ENCODE peak calls at places on chromosomes 11 and 22, in ten cellular contexts. I, N, D, B, M, Y, S, E, X and A are unnamed samples.

GRCh38 chr22:39241632-39242388 is 3.0 kb downstream of the PDGFB start:
- DNase-seq in I (no peak), N (no peak), D (no peak), B (no peak), M (peak; percentile 80), Y (no peak), S (no peak), E (no peak), X (no peak), A (no peak)

GRCh38 chr11:10322830-10323792 is 18.2 kb downstream of the ADM start:
- DNase-seq in I (peak; percentile 7), N (peak; percentile 74), D (no peak), B (peak; percentile 30), M (no peak), Y (peak; percentile 93), S (peak; percentile 92), E (peak; percentile 34), X (peak; percentile 71), A (peak; percentile 95)

GRCh38 chr11:35629914-35630313 is 11.7 kb downstream of the FJX1 start:
- DNase-seq in I (no peak), N (no peak), D (no peak), B (no peak), M (no peak), Y (peak; percentile 99), S (peak; percentile 99), E (no peak), X (peak; percentile 89), A (peak; percentile 98)

GRCh38 chr11:77215106-77215505 is 86.4 kb downstream of the GDPD4 start:
- DNase-seq in I (no peak), N (no peak), D (no peak), B (no peak), M (no peak), Y (no peak), S (no peak), E (no peak), X (no peak), A (no peak)

GRCh38 chr11:57297221-57297620 is 27.5 kb downstream of the TNKS1BP1 start:
- DNase-seq in I (no peak), N (no peak), D (no peak), B (no peak), M (no peak), Y (no peak), S (no peak), E (no peak), X (no peak), A (no peak)

GRCh38 chr11:47314992-47315391 is 37.5 kb downstream of the MYBPC3 start:
- DNase-seq in I (no peak), N (no peak), D (no peak), B (no peak), M (no peak), Y (no peak), S (peak; percentile 61), E (no peak), X (no peak), A (no peak)

GRCh38 chr22:22816171-22816514 is 71.5 kb upstream of the IGLL5 start:
- DNase-seq in I (no peak), N (no peak), D (peak; percentile 34), B (no peak), M (no peak), Y (no peak), S (no peak), E (no peak), X (no peak), A (no peak)

GRCh38 chr11:118263694-118264567 is at the start of gene MPZL2:
- DNase-seq in I (no peak), N (peak; percentile 8), D (no peak), B (peak; percentile 15), M (peak; percentile 25), Y (no peak), S (no peak), E (no peak), X (peak; percentile 88), A (no peak)

GRCh38 chr11:12318791-12319733 is 58.3 kb upstream of the PARVA start:
- DNase-seq in I (peak; percentile 74), N (no peak), D (peak; percentile 71), B (no peak), M (no peak), Y (no peak), S (peak; percentile 90), E (no peak), X (no peak), A (peak; percentile 21)

GRCh38 chr11:6297831-6298230 is 22.5 kb downstream of the CAVIN3 start:
- DNase-seq in I (no peak), N (no peak), D (no peak), B (no peak), M (no peak), Y (no peak), S (no peak), E (no peak), X (peak; percentile 41), A (peak; percentile 25)

GRCh38 chr22:45877651-45878050 is 99.3 kb downstream of the WNT7B start:
- DNase-seq in I (no peak), N (no peak), D (no peak), B (no peak), M (no peak), Y (no peak), S (no peak), E (no peak), X (no peak), A (no peak)

GRCh38 chr11:119874660-119875238 is 145.7 kb upstream of the NECTIN1 start:
- DNase-seq in I (no peak), N (no peak), D (no peak), B (no peak), M (no peak), Y (no peak), S (no peak), E (no peak), X (no peak), A (no peak)

GRCh38 chr22:45251828-45252227 is 11.1 kb upstream of the KIAA0930 start:
- DNase-seq in I (no peak), N (no peak), D (no peak), B (no peak), M (no peak), Y (no peak), S (no peak), E (no peak), X (no peak), A (no peak)

GRCh38 chr11:111285205-111286079 is 12.9 kb upstream of the POU2AF3 start:
- DNase-seq in I (no peak), N (no peak), D (no peak), B (no peak), M (no peak), Y (no peak), S (no peak), E (no peak), X (no peak), A (no peak)

GRCh38 chr11:7672960-7673723 is at the start of gene CYB5R2:
- DNase-seq in I (no peak), N (no peak), D (no peak), B (no peak), M (no peak), Y (peak; percentile 56), S (peak; percentile 51), E (no peak), X (peak; percentile 51), A (peak; percentile 50)

GRCh38 chr11:15826008-15826650 is 530.2 kb downstream of the SOX6 start:
- DNase-seq in I (no peak), N (no peak), D (no peak), B (no peak), M (no peak), Y (peak; percentile 1), S (no peak), E (no peak), X (no peak), A (no peak)

GRCh38 chr22:36439481-36440271 is 41.8 kb downstream of the TXN2 start:
- DNase-seq in I (peak; percentile 57), N (peak; percentile 64), D (no peak), B (no peak), M (no peak), Y (peak; percentile 94), S (peak; percentile 93), E (no peak), X (peak; percentile 91), A (peak; percentile 94)

GRCh38 chr11:61978703-61979661 is 11.5 kb upstream of the FTH1 start:
- DNase-seq in I (no peak), N (no peak), D (no peak), B (no peak), M (no peak), Y (peak; percentile 69), S (peak; percentile 70), E (no peak), X (no peak), A (peak; percentile 72)

GRCh38 chr11:134725939-134726639 is 314.0 kb upstream of the B3GAT1 start:
- DNase-seq in I (peak; percentile 20), N (no peak), D (no peak), B (no peak), M (no peak), Y (no peak), S (no peak), E (no peak), X (peak; percentile 49), A (no peak)

GRCh38 chr11:24635588-24636290 is 138.9 kb downstream of the LUZP2 start:
- DNase-seq in I (no peak), N (no peak), D (no peak), B (no peak), M (no peak), Y (peak; percentile 30), S (no peak), E (no peak), X (peak; percentile 36), A (no peak)

GRCh38 chr11:100354736-100355135 is 332.4 kb upstream of the ARHGAP42 start:
- DNase-seq in I (no peak), N (no peak), D (no peak), B (no peak), M (no peak), Y (peak; percentile 16), S (no peak), E (no peak), X (no peak), A (peak; percentile 13)

GRCh38 chr11:64492561-64492960 is 98.5 kb upstream of the SLC22A12 start:
- DNase-seq in I (no peak), N (peak; percentile 64), D (no peak), B (no peak), M (no peak), Y (no peak), S (no peak), E (peak; percentile 67), X (no peak), A (no peak)

GRCh38 chr11:126497581-126498109 is 142.2 kb downstream of the ST3GAL4 start:
- DNase-seq in I (no peak), N (no peak), D (no peak), B (no peak), M (no peak), Y (no peak), S (peak; percentile 33), E (no peak), X (no peak), A (no peak)

GRCh38 chr22:32904044-32904443 is 102.5 kb downstream of the TIMP3 start:
- DNase-seq in I (peak; percentile 3), N (peak; percentile 40), D (no peak), B (no peak), M (no peak), Y (peak; percentile 34), S (peak; percentile 24), E (no peak), X (peak; percentile 29), A (peak; percentile 72)

GRCh38 chr11:71302534-71302909 is 50.1 kb upstream of the SHANK2 start:
- DNase-seq in I (no peak), N (no peak), D (no peak), B (no peak), M (no peak), Y (no peak), S (no peak), E (no peak), X (no peak), A (no peak)

GRCh38 chr11:34565417-34566208 is 52.0 kb upstream of the ELF5 start:
- DNase-seq in I (peak; percentile 8), N (peak; percentile 37), D (no peak), B (no peak), M (no peak), Y (no peak), S (no peak), E (no peak), X (no peak), A (no peak)